ENCODE peak calls at places on chromosomes 3 and 15, in five cellular contexts. Y is colonic mucosa, S is kidney, B is SK-N-SH, P is uterus. U is an unnamed sample.

GRCh38 chr15:72800819-72801481 is 17.4 kb upstream of the ADPGK start:
- DNase-seq in P (no peak), B (no peak), Y (no peak), S (no peak), U (no peak)

GRCh38 chr3:151726016-151726415 is 7.7 kb upstream of the AADACL2 start:
- DNase-seq in S (no peak), Y (no peak), B (no peak), P (no peak), U (peak; percentile 50)

GRCh38 chr3:170511371-170511770 is 74.5 kb downstream of the SLC7A14 start:
- DNase-seq in Y (no peak), B (no peak), S (no peak), P (no peak), U (no peak)

GRCh38 chr3:130997291-130997690 is 29.3 kb downstream of the ASTE1 start:
- DNase-seq in Y (no peak), S (no peak), P (no peak), B (no peak), U (no peak)

GRCh38 chr15:31606261-31606669 is 279.6 kb downstream of the KLF13 start:
- DNase-seq in Y (no peak), B (no peak), P (no peak), S (no peak), U (no peak)

GRCh38 chr3:21271606-21272016 is 479.4 kb downstream of the ZNF385D start:
- DNase-seq in P (no peak), Y (no peak), B (no peak), S (peak; percentile 43), U (no peak)

GRCh38 chr3:197753263-197753662 is 3.6 kb downstream of the FYTTD1 start:
- DNase-seq in P (no peak), Y (no peak), S (no peak), B (peak; percentile 27), U (no peak)

GRCh38 chr3:189142527-189142926 is 29.2 kb upstream of the TPRG1 start:
- DNase-seq in P (no peak), B (no peak), Y (no peak), S (no peak), U (no peak)

GRCh38 chr3:166445865-166446264 is 608.6 kb upstream of the BCHE start:
- DNase-seq in Y (no peak), S (no peak), B (no peak), P (no peak), U (no peak)

GRCh38 chr3:150414273-150414672 is 6.2 kb downstream of the TSC22D2 start:
- DNase-seq in B (no peak), P (no peak), S (no peak), Y (peak; percentile 24), U (peak; percentile 40)

GRCh38 chr3:94862703-94863102 is 799.8 kb downstream of the NSUN3 start:
- DNase-seq in S (no peak), P (no peak), Y (no peak), B (peak; percentile 27), U (peak; percentile 68)

GRCh38 chr3:64667138-64667537 is 20.7 kb downstream of the ADAMTS9 start:
- DNase-seq in B (no peak), Y (no peak), S (no peak), P (no peak), U (no peak)

GRCh38 chr3:113825090-113825489 is 13.5 kb upstream of the GRAMD1C start:
- DNase-seq in P (no peak), Y (no peak), B (peak; percentile 22), S (no peak), U (peak; percentile 11)

GRCh38 chr3:127729556-127730056 is 56.9 kb downstream of the ABTB1 start:
- DNase-seq in S (no peak), Y (no peak), B (no peak), P (no peak), U (no peak)

GRCh38 chr3:154862265-154862664 is 217.9 kb upstream of the MME start:
- DNase-seq in S (no peak), B (no peak), P (no peak), Y (no peak), U (no peak)

GRCh38 chr15:40826123-40827075 is 2.1 kb downstream of the PPP1R14D start:
- DNase-seq in P (no peak), B (no peak), S (no peak), Y (peak; percentile 34), U (no peak)

GRCh38 chr15:58440922-58441321 is 9.1 kb downstream of the LIPC start:
- DNase-seq in Y (peak; percentile 89), P (no peak), S (peak; percentile 78), B (no peak), U (peak; percentile 30)

DNA sequence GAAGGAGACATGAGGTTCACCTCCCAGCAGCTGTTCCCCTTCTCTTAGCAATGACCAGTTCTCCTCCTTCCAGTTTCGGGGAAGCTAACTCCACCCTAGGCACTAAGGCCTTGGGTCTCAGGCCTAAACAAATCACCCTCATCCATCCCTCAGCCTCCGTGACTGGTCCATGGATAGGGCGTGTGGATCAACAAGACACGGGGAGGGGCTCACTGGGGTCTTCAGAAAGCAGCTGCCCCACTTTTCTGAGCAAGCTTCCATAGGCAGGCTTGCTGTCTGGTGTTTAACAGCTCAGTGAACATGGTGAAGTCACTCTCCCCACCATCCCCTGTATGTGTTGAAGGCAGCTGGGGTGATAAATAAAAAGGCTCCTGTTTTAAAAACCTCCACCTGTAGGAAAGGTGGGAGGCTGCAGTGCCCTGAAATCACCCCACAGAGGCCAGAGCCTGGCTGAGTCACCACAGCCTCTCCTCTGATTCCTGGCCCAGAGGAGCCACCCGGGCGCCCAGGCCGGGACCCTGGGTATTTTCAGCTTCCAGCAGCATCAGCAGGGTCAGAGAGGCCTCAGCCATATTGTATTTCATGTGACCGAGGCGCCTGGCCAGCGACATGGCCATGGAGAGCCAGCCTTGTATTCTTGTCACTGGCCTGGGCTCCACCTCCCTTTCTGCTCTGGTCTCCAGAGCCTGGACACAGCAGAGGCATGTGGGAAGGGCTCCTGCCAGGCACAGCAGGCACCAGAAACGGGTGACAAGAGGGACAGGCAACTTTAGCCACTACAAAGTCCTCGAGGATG is 60.3 kb upstream of the HERC1 start:
- DNase-seq in B (no peak), P (no peak), S (peak; percentile 52), Y (no peak), U (no peak)
- H3K4me1 ChIP-seq in B (no peaks in the 10 kb centered on the region), P (no peaks in the 10 kb centered on the region), S (peaks cover 2% of the 10 kb centered on the region), Y (no peaks in the 10 kb centered on the region), U (peaks cover 18% of the 10 kb centered on the region)

GRCh38 chr15:90936823-90937222 is 1.7 kb downstream of the UNC45A start:
- DNase-seq in Y (no peak), P (no peak), S (no peak), B (no peak), U (no peak)

GRCh38 chr15:90933310-90933709 is 961 bp upstream of the HDDC3 start:
- DNase-seq in S (no peak), Y (no peak), B (no peak), P (no peak), U (no peak)

GRCh38 chr15:90934256-90934948 is 683 bp upstream of the UNC45A start:
- DNase-seq in P (peak; percentile 82), B (peak; percentile 87), Y (peak; percentile 95), S (peak; percentile 93), U (peak; percentile 86)

GRCh38 chr15:90932660-90932991 is 277 bp upstream of the HDDC3 start:
- DNase-seq in B (no peak), Y (no peak), S (no peak), P (no peak), U (no peak)

DNA sequence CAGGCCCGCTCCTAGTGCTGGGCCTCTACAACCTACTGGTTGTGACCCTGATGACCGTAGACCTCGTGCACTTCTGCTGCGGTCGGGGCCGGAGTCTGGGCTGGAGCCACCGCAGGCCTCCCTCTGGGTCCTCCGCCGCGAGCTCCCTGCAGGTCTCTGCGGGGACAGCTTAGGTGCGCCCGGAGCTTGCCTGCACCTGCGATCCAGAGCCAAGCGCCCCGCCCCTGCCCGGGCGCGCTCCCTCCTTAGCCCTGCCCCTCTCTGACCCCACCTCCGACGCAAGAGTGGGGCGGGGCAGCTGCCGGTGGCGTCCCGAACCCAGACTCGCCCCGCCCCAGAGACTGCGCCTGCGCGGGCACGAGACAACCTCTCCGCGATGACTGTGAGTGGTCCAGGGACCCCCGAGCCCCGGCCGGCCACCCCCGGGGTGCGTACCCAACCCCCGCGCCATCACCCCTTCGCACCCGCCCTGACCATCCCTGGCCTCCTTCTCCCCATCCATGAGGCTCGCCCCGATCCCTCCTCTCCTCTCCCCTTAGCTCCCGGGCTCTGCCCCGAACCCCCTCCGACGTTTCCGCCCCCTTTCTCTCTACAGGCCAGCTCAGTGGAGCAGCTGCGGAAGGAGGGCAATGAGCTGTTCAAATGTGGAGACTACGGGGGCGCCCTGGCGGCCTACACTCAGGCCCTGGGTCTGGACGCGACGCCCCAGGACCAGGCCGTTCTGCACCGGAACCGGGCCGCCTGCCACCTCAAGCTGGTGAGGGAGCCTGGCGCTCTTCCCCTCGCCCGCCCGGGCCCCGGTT is at the start of gene UNC45A:
- DNase-seq in S (peak; percentile 98), Y (peak; percentile 98), P (peak; percentile 88), B (peak; percentile 98), U (peak; percentile 92)
- H3K27ac ChIP-seq in S (peak within 1 kb of the TSS; percentile 62), Y (peak within 1 kb of the TSS; percentile 86), P (peak within 1 kb of the TSS; percentile 79), B (peak within 1 kb of the TSS; percentile 77), U (peak within 1 kb of the TSS; percentile 64)

GRCh38 chr3:132034097-132034485 is 723 bp downstream of the CPNE4 start:
- DNase-seq in S (no peak), B (peak; percentile 23), P (no peak), Y (no peak), U (no peak)

GRCh38 chr3:132033471-132033870 is 1.3 kb downstream of the CPNE4 start:
- DNase-seq in B (no peak), Y (no peak), P (no peak), S (no peak), U (no peak)

GRCh38 chr3:132029182-132029902 is 5.5 kb downstream of the CPNE4 start:
- DNase-seq in B (peak; percentile 81), P (peak; percentile 21), Y (peak; percentile 78), S (peak; percentile 88), U (peak; percentile 89)

GRCh38 chr3:132034486-132035464 is at the start of gene CPNE4:
- DNase-seq in Y (peak; percentile 77), B (peak; percentile 93), S (peak; percentile 88), P (peak; percentile 14), U (peak; percentile 75)

DNA sequence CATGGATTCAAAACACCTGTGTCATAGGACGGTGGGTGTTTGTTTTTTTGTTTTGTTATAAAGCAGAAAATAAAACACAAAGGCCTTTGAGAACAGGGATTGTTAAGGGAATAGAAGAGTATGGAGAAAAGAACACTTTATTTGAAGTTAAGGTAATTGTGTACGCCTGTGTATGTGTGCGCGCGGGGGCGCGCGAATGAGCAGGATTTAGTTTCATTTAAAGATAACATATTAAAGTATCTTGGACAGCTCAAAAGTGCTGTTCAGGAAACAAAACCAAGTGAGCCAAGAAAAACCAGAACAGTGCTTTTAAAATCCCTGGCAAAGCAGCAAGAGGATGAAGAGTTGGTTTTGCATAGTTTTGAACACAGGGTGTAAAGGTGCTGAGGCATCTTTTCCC is 1.9 kb downstream of the CPNE4 start:
- DNase-seq in Y (no peak), P (no peak), S (no peak), B (no peak), U (no peak)
- H3K4me3 ChIP-seq in Y (no peak overlapping the region), P (no peak overlapping the region), S (no peak overlapping the region), B (no peak overlapping the region), U (no peak overlapping the region)

GRCh38 chr15:65386376-65386775 is 8.6 kb upstream of the IGDCC3 start:
- DNase-seq in S (peak; percentile 54), B (no peak), Y (no peak), P (no peak), U (no peak)
- H3K4me1 ChIP-seq in S (peaks cover 5% of the 10 kb centered on the region), B (no peaks in the 10 kb centered on the region), Y (peaks cover 8% of the 10 kb centered on the region), P (no peaks in the 10 kb centered on the region), U (peaks cover 3% of the 10 kb centered on the region)

GRCh38 chr3:119356646-119357045 is 62.5 kb downstream of the ARHGAP31 start:
- DNase-seq in P (no peak), S (no peak), B (no peak), Y (no peak), U (no peak)
- H3K27ac ChIP-seq in P (no peak overlapping the region), S (no peak overlapping the region), B (no peak overlapping the region), Y (no peak overlapping the region), U (no peak overlapping the region)

U was measured in SJCRH30.